ENCODE peak calls at places on chromosomes 4 and X, in four cellular contexts. Z is H1, K is HepG2, W is K562. C is an unnamed sample.

GRCh38 chr4:104811727-104812126 is 317.0 kb upstream of the CXXC4 start:
- DNase-seq in Z (no peak), K (no peak), W (no peak), C (no peak)

GRCh38 chr4:33737721-33738120 is 2506.6 kb downstream of the ARAP2 start:
- DNase-seq in Z (no peak), W (no peak), K (no peak), C (no peak)

GRCh38 chr4:45770958-45771357 is 352.9 kb downstream of the GABRG1 start:
- DNase-seq in K (no peak), W (no peak), Z (no peak), C (no peak)

GRCh38 chrX:104565791-104566687 is at the start of gene IL1RAPL2:
- DNase-seq in W (peak), K (peak), Z (peak), C (no peak)

GRCh38 chrX:152817082-152817744 is 13.3 kb downstream of the CETN2 start:
- DNase-seq in Z (no peak), K (no peak), W (peak), C (no peak)

GRCh38 chrX:23668335-23668734 is 1.0 kb downstream of the PRDX4 start:
- DNase-seq in Z (no peak), W (no peak), K (no peak), C (no peak)

GRCh38 chrX:118459494-118459893 is 36.1 kb upstream of the DOCK11 start:
- DNase-seq in W (peak), K (peak), Z (no peak), C (no peak)

GRCh38 chr4:136754810-136755530 is 777.3 kb downstream of the PCDH18 start:
- DNase-seq in K (no peak), Z (no peak), W (no peak), C (no peak)

GRCh38 chr4:108398326-108398725 is 222.1 kb upstream of the RPL34 start:
- DNase-seq in K (no peak), W (no peak), Z (no peak), C (no peak)

GRCh38 chr4:38190717-38191178 is 230.6 kb downstream of the PTTG2 start:
- DNase-seq in K (no peak), W (no peak), Z (no peak), C (no peak)

GRCh38 chr4:2940267-2941137 is 22.7 kb downstream of the NOP14 start:
- DNase-seq in Z (no peak), W (no peak), K (no peak), C (no peak)

GRCh38 chr4:159764343-159764952 is 661.6 kb downstream of the RAPGEF2 start:
- DNase-seq in W (peak), Z (peak), K (peak), C (peak)

GRCh38 chr4:85929926-85930325 is 429.9 kb downstream of the MAPK10 start:
- DNase-seq in K (peak), W (no peak), Z (peak), C (no peak)

GRCh38 chr4:125368684-125369083 is 53.9 kb downstream of the FAT4 start:
- DNase-seq in Z (no peak), W (no peak), K (no peak), C (no peak)

GRCh38 chr4:26288308-26288982 is 32.4 kb upstream of the RBPJ start:
- DNase-seq in W (no peak), Z (no peak), K (no peak), C (no peak)

GRCh38 chrX:153226344-153227190 is 47.5 kb downstream of the MAGEA1 start:
- DNase-seq in W (peak), K (no peak), Z (peak), C (peak)

GRCh38 chr4:147498031-147498700 is 17.3 kb downstream of the EDNRA start:
- DNase-seq in K (no peak), Z (no peak), W (no peak), C (no peak)

GRCh38 chrX:63755892-63756291 is 29.1 kb downstream of the ARHGEF9 start:
- DNase-seq in W (no peak), Z (no peak), K (no peak), C (no peak)

GRCh38 chr4:171719691-171720090 is 93.5 kb upstream of the GALNTL6 start:
- DNase-seq in K (no peak), W (no peak), Z (no peak), C (no peak)

GRCh38 chr4:78558421-78558820 is 6.9 kb downstream of the ANXA3 start:
- DNase-seq in K (no peak), Z (no peak), W (no peak), C (no peak)

GRCh38 chr4:78557841-78558240 is 6.3 kb downstream of the ANXA3 start:
- DNase-seq in K (no peak), Z (no peak), W (no peak), C (no peak)

GRCh38 chr4:78560296-78560963 is 8.9 kb downstream of the ANXA3 start:
- DNase-seq in K (no peak), Z (no peak), W (no peak), C (peak)

GRCh38 chr4:78562687-78563086 is 11.1 kb downstream of the ANXA3 start:
- DNase-seq in Z (no peak), K (no peak), W (no peak), C (no peak)

DNA sequence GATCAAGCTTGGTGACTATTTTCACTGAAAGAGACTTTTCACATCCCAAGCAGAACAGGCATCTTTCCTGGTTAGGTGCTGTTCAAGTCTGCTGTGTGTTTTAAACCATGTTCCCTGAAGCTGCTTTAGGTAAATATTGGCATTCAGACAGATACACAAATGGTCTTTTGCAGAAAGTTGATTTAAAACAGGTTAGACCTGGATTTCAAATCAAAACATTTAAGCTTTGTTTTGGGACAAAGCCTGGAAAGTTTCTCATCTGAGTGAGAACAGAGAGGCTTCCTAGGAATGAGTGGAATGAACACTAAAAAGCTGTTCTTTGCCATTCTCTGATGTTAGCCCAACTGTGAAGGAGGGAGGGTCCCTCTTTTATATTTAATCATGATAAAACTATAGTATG is 10.1 kb downstream of the ANXA3 start:
- DNase-seq in K (peak), W (no peak), Z (no peak), C (no peak)
- TF ChIP-seq POLR2AphosphoS5 in K (no peak), W (no peak), Z (no peak), C (no peak)

GRCh38 chr4:92104506-92104905 is 199.3 kb upstream of the GRID2 start:
- DNase-seq in Z (no peak), K (no peak), W (no peak), C (no peak)

GRCh38 chr4:92106816-92107215 is 196.9 kb upstream of the GRID2 start:
- DNase-seq in K (no peak), W (no peak), Z (no peak), C (no peak)

GRCh38 chr4:92099851-92100250 is 203.9 kb upstream of the GRID2 start:
- DNase-seq in W (no peak), Z (no peak), K (no peak), C (no peak)

GRCh38 chr4:92101609-92102231 is 202.0 kb upstream of the GRID2 start:
- DNase-seq in W (no peak), Z (no peak), K (no peak), C (no peak)

GRCh38 chr4:92100980-92101379 is 202.8 kb upstream of the GRID2 start:
- DNase-seq in W (no peak), Z (no peak), K (no peak), C (no peak)
- TF ChIP-seq FOSL1 in W (no peak), Z (no peak), K (no peak), C (no peak)

GRCh38 chrX:55326985-55327384 is 62.3 kb upstream of the PAGE3 start:
- DNase-seq in Z (no peak), K (no peak), W (no peak), C (no peak)
- TF ChIP-seq POLR2AphosphoS5 in Z (no peak), K (no peak), W (no peak), C (no peak)

GRCh38 chr4:124060261-124060918 is 652.1 kb downstream of the ANKRD50 start:
- DNase-seq in W (no peak), Z (no peak), K (no peak), C (no peak)
- TF ChIP-seq FOSL1 in W (no peak), Z (no peak), K (no peak), C (no peak)

DNA sequence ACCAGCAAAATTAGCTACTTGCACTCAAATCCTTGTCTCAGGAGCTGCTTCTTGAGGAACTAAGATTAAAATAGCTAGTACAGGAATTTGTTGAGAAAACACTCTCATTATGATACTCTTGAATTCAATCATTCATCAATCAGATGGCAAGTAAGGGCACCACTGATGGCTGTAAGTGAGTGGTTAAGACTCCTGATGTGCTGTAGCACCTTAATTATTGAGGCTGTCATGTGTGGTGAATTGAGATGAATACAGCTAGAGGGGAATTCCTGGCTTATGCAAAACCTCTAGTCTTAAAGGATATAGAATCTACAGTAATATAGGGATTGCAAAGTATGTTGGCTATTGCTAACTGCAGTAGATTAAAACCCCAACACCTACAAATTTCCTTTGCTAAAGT is 509.1 kb downstream of the IQCM start:
- DNase-seq in W (no peak), K (no peak), Z (no peak), C (no peak)
- TF ChIP-seq POLR2AphosphoS5 in W (no peak), K (no peak), Z (no peak), C (no peak)

GRCh38 chrX:42362219-42362618 is 415.7 kb downstream of the PPP1R2C start:
- DNase-seq in K (no peak), W (no peak), Z (no peak), C (no peak)

DNA sequence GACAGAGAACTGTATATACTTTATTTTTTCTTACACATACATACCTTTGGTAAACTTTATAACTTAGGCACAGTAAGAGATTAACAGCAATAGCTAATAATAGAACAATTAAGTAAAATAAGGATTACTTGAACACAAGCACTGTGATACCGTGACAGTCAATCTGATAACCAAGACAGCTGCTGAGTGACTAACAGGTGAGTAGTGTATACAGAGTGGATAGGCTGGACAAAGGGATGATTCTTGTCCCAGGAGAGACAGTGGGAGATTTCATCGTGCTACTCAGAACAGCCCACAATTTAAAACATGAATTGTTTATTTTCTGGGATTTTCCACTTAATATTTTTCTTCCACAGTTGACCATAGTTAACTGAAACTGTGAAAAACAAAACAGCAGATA is 411.8 kb downstream of the PPP1R2C start:
- DNase-seq in K (no peak), Z (no peak), W (no peak), C (no peak)
- TF ChIP-seq FOSL1 in K (no peak), Z (no peak), W (no peak), C (no peak)

DNA sequence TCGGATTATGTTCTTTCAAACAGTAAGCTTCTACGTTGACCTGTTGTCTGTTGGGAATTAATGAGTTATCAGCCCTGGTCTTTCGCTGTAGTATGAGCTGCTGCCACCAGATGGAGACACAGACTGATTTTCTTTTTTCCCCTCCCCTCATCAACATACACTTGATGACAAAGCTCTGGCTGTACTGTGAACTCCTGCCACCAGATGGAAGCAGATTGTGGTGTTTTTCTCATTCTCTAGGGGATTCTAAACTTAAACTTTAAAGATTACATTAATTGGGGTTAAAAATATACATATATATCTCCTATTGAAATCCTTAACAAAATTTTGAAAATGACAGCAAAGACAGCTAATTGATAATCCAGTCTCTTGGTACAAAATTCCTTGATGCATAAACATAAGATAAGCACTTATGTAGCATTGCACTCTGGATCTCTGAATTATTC is 44.8 kb downstream of the SMS start:
- DNase-seq in W (peak), Z (peak), K (peak), C (peak)
- TF ChIP-seq POLR2AphosphoS5 in W (no peak), Z (no peak), K (no peak), C (no peak)